ENCODE peak calls at places on chromosomes 2 and 18, in seven cellular contexts. O is cardiac muscle cell; N is small intestine; R is BE2C; L is neural progenitor cell; B is effector memory CD4-positive, alpha-beta T cell; V is CD4-positive, CD25-positive, alpha-beta regulatory T cell. J is an unnamed sample. For H3K27me3, the result is how much of the 10 kb centered on the place peaks cover.

GRCh38 chr2:75146221-75146902 is 53.0 kb downstream of the TACR1 start:
- DNase-seq in B (no peak), R (no peak), N (no peak), O (peak), L (peak), V (no peak), J (no peak)

GRCh38 chr2:43218550-43219382 is 7.6 kb downstream of the ZFP36L2 start:
- DNase-seq in N (peak), O (peak), B (peak), L (no peak), R (no peak), V (peak), J (peak)

GRCh38 chr2:139744273-139744672 is 964.1 kb upstream of the NXPH2 start:
- DNase-seq in V (no peak), R (no peak), O (no peak), N (no peak), L (no peak), B (no peak), J (no peak)

GRCh38 chr2:217482343-217482742 is 520.5 kb downstream of the TNS1 start:
- DNase-seq in R (no peak), L (no peak), V (no peak), N (no peak), B (no peak), O (no peak), J (no peak)

GRCh38 chr2:105406221-105406620 is 7.4 kb upstream of the FHL2 start:
- DNase-seq in B (no peak), O (peak), L (no peak), V (no peak), R (peak), N (no peak), J (no peak)

GRCh38 chr2:2648094-2648493 is 317.0 kb upstream of the MYT1L start:
- DNase-seq in N (no peak), O (no peak), V (no peak), R (no peak), B (no peak), L (no peak), J (no peak)

GRCh38 chr2:64838817-64839216 is 150.4 kb upstream of the SLC1A4 start:
- DNase-seq in B (no peak), L (no peak), O (peak), V (no peak), N (no peak), R (no peak), J (no peak)

GRCh38 chr2:201158111-201158929 is 24.6 kb upstream of the CASP10 start:
- DNase-seq in R (peak), N (peak), O (peak), B (peak), V (peak), L (peak), J (peak)

GRCh38 chr2:49914281-49914680 is 760.0 kb upstream of the FSHR start:
- DNase-seq in B (no peak), V (no peak), O (no peak), N (no peak), R (no peak), L (no peak), J (no peak)

GRCh38 chr2:191983186-191983585 is 136.3 kb upstream of the CAVIN2 start:
- DNase-seq in B (no peak), R (no peak), O (no peak), V (no peak), L (no peak), N (no peak), J (no peak)

GRCh38 chr18:40293311-40293710 is 1661.7 kb upstream of the PIK3C3 start:
- DNase-seq in N (no peak), L (peak), O (peak), B (no peak), V (no peak), R (no peak), J (no peak)

GRCh38 chr2:240304746-240305161 is 130.7 kb upstream of the GPC1 start:
- DNase-seq in N (no peak), L (no peak), R (no peak), O (no peak), B (no peak), V (no peak), J (no peak)

GRCh38 chr2:235940330-235940729 is 227.9 kb downstream of the GBX2 start:
- DNase-seq in R (peak), L (no peak), V (no peak), O (peak), N (peak), B (no peak), J (no peak)

GRCh38 chr2:140275427-140275826 is 1495.2 kb upstream of the NXPH2 start:
- DNase-seq in O (no peak), V (no peak), L (no peak), R (no peak), N (no peak), B (no peak), J (no peak)

GRCh38 chr2:222404126-222404891 is 20.0 kb upstream of the SGPP2 start:
- DNase-seq in N (no peak), V (no peak), O (peak), R (no peak), B (no peak), L (no peak), J (no peak)

GRCh38 chr2:42846932-42847595 is 54.7 kb upstream of the HAAO start:
- DNase-seq in O (no peak), B (no peak), L (no peak), N (no peak), R (no peak), V (no peak), J (no peak)

GRCh38 chr2:223469270-223470057 is 132.7 kb downstream of the SCG2 start:
- DNase-seq in B (no peak), L (no peak), O (peak), V (no peak), R (peak), N (no peak), J (no peak)

GRCh38 chr2:38602136-38602731 is 494 bp downstream of the HNRNPLL start:
- DNase-seq in O (no peak), N (peak), B (no peak), V (peak), L (peak), R (peak), J (peak)

GRCh38 chr2:202771741-202772470 is 99.7 kb downstream of the ICA1L start:
- DNase-seq in B (no peak), R (no peak), O (peak), N (peak), L (no peak), V (no peak), J (no peak)

GRCh38 chr2:85935746-85936208 is 47.0 kb upstream of the ST3GAL5 start:
- DNase-seq in O (peak), N (no peak), V (no peak), L (peak), R (no peak), B (no peak), J (peak)

GRCh38 chr18:47513614-47514013 is 262.2 kb upstream of the SKOR2 start:
- DNase-seq in O (no peak), N (no peak), V (no peak), R (no peak), L (no peak), B (no peak), J (no peak)

GRCh38 chr2:96325038-96325883 is at the start of gene ITPRIPL1:
- DNase-seq in V (peak), N (no peak), R (peak), L (peak), B (no peak), O (no peak), J (peak)

GRCh38 chr2:164073758-164074094 is 337.9 kb upstream of the FIGN start:
- DNase-seq in R (no peak), V (no peak), O (no peak), N (no peak), L (no peak), B (no peak), J (no peak)

GRCh38 chr18:49658871-49659378 is 97.1 kb downstream of the LIPG start:
- DNase-seq in L (no peak), R (no peak), B (no peak), O (no peak), V (no peak), N (peak), J (no peak)

GRCh38 chr2:216777637-216778273 is 82.1 kb downstream of the TNP1 start:
- DNase-seq in N (peak), L (peak), O (peak), B (no peak), R (peak), V (no peak), J (peak)

GRCh38 chr2:215728504-215729065 is 284.8 kb downstream of the MREG start:
- DNase-seq in O (peak), L (no peak), N (no peak), R (no peak), B (no peak), V (no peak), J (no peak)

GRCh38 chr18:12308386-12309100 is 502 bp downstream of the TUBB6 start:
- DNase-seq in O (peak), V (no peak), L (peak), N (peak), R (peak), B (no peak), J (peak)

GRCh38 chr2:237235383-237236095 is 149.8 kb downstream of the COPS8 start:
- DNase-seq in B (no peak), R (no peak), V (no peak), O (peak), L (no peak), N (peak), J (no peak)

GRCh38 chr2:223626713-223627112 is 24.6 kb upstream of the SCG2 start:
- DNase-seq in B (no peak), L (no peak), O (peak), N (no peak), R (no peak), V (no peak), J (no peak)

GRCh38 chr2:106085441-106085911 is 108.6 kb downstream of the UXS1 start:
- DNase-seq in R (no peak), N (peak), B (peak), L (peak), V (no peak), O (peak), J (no peak)

GRCh38 chr2:7627587-7627986 is 710.4 kb downstream of the RNF144A start:
- DNase-seq in O (no peak), V (no peak), R (no peak), N (no peak), B (no peak), L (no peak), J (no peak)

GRCh38 chr2:42957109-42958035 is 165.0 kb upstream of the HAAO start:
- DNase-seq in L (no peak), N (peak), O (peak), V (no peak), B (no peak), R (no peak), J (peak)

GRCh38 chr2:114546511-114546910 is 104.1 kb downstream of the DPP10 start:
- DNase-seq in L (no peak), B (no peak), O (no peak), N (peak), R (no peak), V (no peak), J (no peak)

GRCh38 chr2:172000696-172001361 is 1.1 kb downstream of the METAP1D start:
- DNase-seq in V (no peak), R (no peak), B (no peak), L (no peak), N (no peak), O (no peak), J (no peak)

GRCh38 chr2:64797881-64798590 is 144.3 kb upstream of the SERTAD2 start:
- DNase-seq in O (peak), N (no peak), R (no peak), V (no peak), L (no peak), B (no peak), J (no peak)

GRCh38 chr2:203673933-203674332 is 32.5 kb upstream of the CD28 start:
- DNase-seq in V (no peak), O (peak), R (no peak), N (no peak), L (no peak), B (no peak), J (no peak)

GRCh38 chr2:74457129-74457548 is 1.1 kb upstream of the WBP1 start:
- DNase-seq in R (no peak), L (no peak), V (no peak), N (no peak), B (no peak), O (no peak), J (no peak)

GRCh38 chr2:119545076-119545475 is 827 bp downstream of the CFAP221 start:
- DNase-seq in O (peak), V (no peak), N (peak), B (no peak), R (no peak), L (no peak), J (no peak)
- H3K4me3 ChIP-seq in O (peak), V (no peak), N (no peak), B (no peak), R (peak), L (peak), J (peak)

DNA sequence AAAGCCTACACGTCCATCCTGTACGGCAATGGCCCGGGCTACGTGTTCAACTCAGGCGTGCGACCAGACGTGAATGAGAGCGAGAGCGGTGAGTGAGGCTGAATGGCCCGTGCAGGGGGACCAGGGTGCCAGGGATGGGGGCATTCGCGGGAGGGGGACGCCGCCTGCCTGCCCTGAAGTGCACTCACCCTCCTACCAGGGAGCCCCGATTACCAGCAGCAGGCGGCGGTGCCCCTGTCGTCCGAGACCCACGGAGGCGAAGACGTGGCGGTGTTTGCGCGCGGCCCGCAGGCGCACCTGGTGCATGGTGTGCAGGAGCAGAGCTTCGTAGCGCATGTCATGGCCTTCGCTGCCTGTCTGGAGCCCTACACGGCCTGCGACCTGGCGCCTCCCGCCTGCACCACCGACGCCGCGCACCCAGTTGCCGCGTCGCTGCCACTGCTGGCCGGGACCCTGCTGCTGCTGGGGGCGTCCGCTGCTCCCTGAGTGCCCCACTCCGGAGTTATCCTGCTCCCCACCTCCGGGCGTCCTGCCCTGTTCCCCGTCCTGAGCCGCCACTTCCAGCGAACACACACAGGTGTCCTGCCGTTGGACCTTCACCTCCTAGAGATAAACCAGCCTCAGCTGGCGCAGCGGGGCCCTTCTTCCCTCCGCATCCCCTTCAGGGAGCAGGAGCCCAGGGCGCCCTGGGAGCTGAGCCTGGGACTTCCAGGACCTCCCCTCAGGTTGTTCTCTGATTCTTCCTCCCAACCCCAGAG is 2.9 kb downstream of the ALPI start:
- DNase-seq in L (no peak), O (no peak), N (peak), R (no peak), B (no peak), V (no peak), J (peak)
- H3K27me3 ChIP-seq in L (under half), O (under half), N (under half), R (under half), B (under half), V (under half), J (under half)

DNA sequence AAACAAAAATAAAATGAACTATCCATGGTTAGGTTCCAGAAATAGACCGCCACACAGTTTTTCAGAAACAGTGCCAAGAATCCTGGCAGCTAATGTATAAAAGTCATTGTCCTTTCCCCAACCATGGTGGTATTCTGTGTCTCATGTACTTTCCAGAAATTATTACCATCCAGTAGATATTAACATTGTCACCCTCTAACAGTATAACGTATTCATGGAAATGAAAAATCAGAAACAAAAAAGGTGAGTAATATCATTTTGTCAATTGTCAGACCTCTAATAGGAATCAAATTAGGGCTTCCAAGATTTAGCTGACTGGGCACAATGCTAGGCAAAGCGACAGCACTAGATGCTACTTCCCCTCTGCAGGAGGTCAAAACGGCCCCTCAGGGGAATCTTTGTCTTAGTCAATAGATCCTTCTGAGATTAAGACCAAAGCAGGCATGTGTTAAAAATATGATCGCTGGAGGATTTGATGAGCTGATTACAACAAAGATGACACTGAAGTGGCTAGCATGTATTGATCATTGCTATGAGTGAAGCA is 54.3 kb upstream of the ZNF397 start:
- DNase-seq in L (no peak), V (no peak), R (no peak), B (no peak), N (no peak), O (no peak), J (no peak)
- H3K4me3 ChIP-seq in L (no peak), V (no peak), R (no peak), B (no peak), N (no peak), O (no peak), J (no peak)

GRCh38 chr2:219042750-219043149 is 1.4 kb upstream of the CFAP65 start:
- DNase-seq in V (no peak), L (no peak), N (peak), O (no peak), B (no peak), R (no peak), J (no peak)
- H3K27me3 ChIP-seq in V (under half), L (half or more), N (under half), O (half or more), B (under half), R (half or more), J (under half)

DNA sequence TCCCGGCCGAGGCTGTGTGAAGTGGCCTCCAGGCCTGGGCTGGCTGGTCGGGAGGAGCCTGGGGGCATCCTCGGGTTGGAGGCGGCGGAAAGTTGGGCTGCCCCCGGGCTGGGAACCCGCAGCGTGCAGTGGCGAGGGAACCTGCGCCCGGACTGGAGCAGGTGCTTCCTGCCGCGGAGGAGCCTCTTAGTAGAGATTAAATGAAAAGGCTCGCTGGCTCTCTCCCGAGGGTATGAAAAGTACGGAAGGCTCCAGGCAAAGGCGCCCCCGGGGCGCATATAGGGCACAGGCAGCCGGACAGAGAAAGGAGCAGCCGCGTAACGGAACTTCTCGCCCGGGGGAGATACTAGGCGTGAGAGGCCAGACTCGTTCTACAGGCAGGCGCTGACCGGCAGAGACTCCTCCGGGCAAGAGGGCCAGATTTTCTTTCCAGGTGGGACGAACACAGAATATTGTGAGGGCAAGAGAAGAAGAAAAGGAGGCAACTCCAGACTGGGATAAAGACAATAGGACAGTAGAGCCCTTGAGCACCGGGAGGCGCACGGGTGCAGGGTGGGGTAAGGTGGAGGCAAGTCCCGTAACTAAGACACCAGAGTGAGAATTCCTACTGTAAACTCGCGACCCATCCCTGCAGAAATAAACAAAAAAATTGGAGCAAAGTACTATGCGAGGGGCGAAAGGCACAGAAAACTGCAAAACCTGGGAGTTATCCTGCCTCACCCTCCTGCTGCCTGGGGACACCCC is 828 bp downstream of the CDH2 start:
- DNase-seq in R (peak), V (no peak), O (peak), L (peak), N (no peak), B (no peak), J (peak)
- H3K4me3 ChIP-seq in R (peak), V (no peak), O (peak), L (peak), N (no peak), B (no peak), J (peak)

J was measured in H7.